ENCODE peak calls at places on chromosomes 5 and 9, in four cellular contexts. W, C, S and U are unnamed samples.

GRCh38 chr9:69412741-69413150 is 87.7 kb downstream of the ENTREP1 start:
- DNase-seq in S (peak), W (peak), C (no peak), U (peak)

GRCh38 chr5:134051305-134051704 is 46.5 kb upstream of the VDAC1 start:
- DNase-seq in C (no peak), W (no peak), S (no peak), U (peak)

GRCh38 chr5:59615272-59615671 is 278.3 kb downstream of the PDE4D start:
- DNase-seq in W (no peak), S (no peak), C (no peak), U (peak)

GRCh38 chr9:94928696-94929372 is 202.3 kb downstream of the AOPEP start:
- DNase-seq in W (peak), S (no peak), C (no peak), U (no peak)

GRCh38 chr5:132410451-132411381 is 41.2 kb downstream of the SLC22A5 start:
- DNase-seq in C (peak), W (peak), S (peak), U (peak)

GRCh38 chr5:158967566-158967965 is 132.2 kb downstream of the EBF1 start:
- DNase-seq in C (no peak), W (no peak), S (no peak), U (peak)

GRCh38 chr9:88889386-88889785 is 101.9 kb upstream of the S1PR3 start:
- DNase-seq in W (no peak), C (no peak), S (no peak), U (peak)

GRCh38 chr5:143921525-143922311 is 109.8 kb downstream of the HMHB1 start:
- DNase-seq in C (no peak), S (no peak), W (no peak), U (peak)

GRCh38 chr9:119998614-119999013 is 581.4 kb downstream of the CDK5RAP2 start:
- DNase-seq in S (no peak), W (no peak), C (no peak), U (no peak)

GRCh38 chr5:129367883-129368282 is 92.2 kb upstream of the ADAMTS19 start:
- DNase-seq in S (no peak), W (no peak), C (no peak), U (no peak)

GRCh38 chr5:120304653-120305052 is 159.4 kb upstream of the PRR16 start:
- DNase-seq in S (no peak), W (no peak), C (no peak), U (peak)

GRCh38 chr5:117805058-117805457 is 1183.3 kb downstream of the DTWD2 start:
- DNase-seq in W (no peak), S (no peak), C (no peak), U (no peak)

GRCh38 chr5:59542841-59543825 is 350.4 kb downstream of the PDE4D start:
- DNase-seq in S (peak), C (no peak), W (peak), U (no peak)

GRCh38 chr5:119829341-119829740 is 200.0 kb downstream of the FAM170A start:
- DNase-seq in W (no peak), S (no peak), C (no peak), U (no peak)